ENCODE peak calls at places on chromosomes 13 and 19, in four cellular contexts. P is GM18507, Z is ELF-1, V is cardiac muscle cell. C is an unnamed sample.

GRCh38 chr13:51152713-51153112 is 41.6 kb upstream of the C13orf42 start:
- DNase-seq in P (no peak), Z (peak), V (no peak), C (no peak)

GRCh38 chr13:27962128-27962841 is 6.8 kb downstream of the CDX2 start:
- DNase-seq in P (no peak), Z (peak), V (no peak), C (no peak)

GRCh38 chr19:1467512-1468273 is 11.3 kb downstream of the C19orf25 start:
- DNase-seq in V (no peak), Z (no peak), P (no peak), C (no peak)

GRCh38 chr19:10640361-10640760 is 13.8 kb upstream of the ILF3 start:
- DNase-seq in Z (no peak), V (no peak), P (no peak), C (no peak)

GRCh38 chr19:48858984-48859710 is 9.3 kb downstream of the PLEKHA4 start:
- DNase-seq in V (no peak), P (no peak), Z (peak), C (no peak)

GRCh38 chr13:61410669-61411297 is 4.9 kb downstream of the PCDH20 start:
- DNase-seq in Z (no peak), V (peak), P (no peak), C (no peak)

GRCh38 chr19:3768748-3769099 is 3.3 kb downstream of the RAX2 start:
- DNase-seq in V (no peak), Z (no peak), P (no peak), C (no peak)

GRCh38 chr19:2722541-2723344 is 1.6 kb upstream of the DIRAS1 start:
- DNase-seq in Z (no peak), V (peak), P (no peak), C (peak)

GRCh38 chr19:13619203-13619632 is 112.9 kb upstream of the CACNA1A start:
- DNase-seq in Z (no peak), V (peak), P (no peak), C (no peak)

GRCh38 chr13:40169476-40169875 is 497.0 kb downstream of the FOXO1 start:
- DNase-seq in Z (no peak), V (no peak), P (no peak), C (no peak)

GRCh38 chr13:101570410-101570809 is 117.9 kb downstream of the ITGBL1 start:
- DNase-seq in P (no peak), V (no peak), Z (no peak), C (no peak)

GRCh38 chr19:41564515-41565383 is 11.2 kb upstream of the CEACAM21 start:
- DNase-seq in V (no peak), Z (peak), P (no peak), C (no peak)

GRCh38 chr13:105920375-105920774 is 615.1 kb downstream of the EFNB2 start:
- DNase-seq in V (peak), P (no peak), Z (no peak), C (peak)

GRCh38 chr13:65783383-65783782 is 1446.8 kb downstream of the PCDH9 start:
- DNase-seq in Z (no peak), P (no peak), V (no peak), C (no peak)

GRCh38 chr13:21061077-21061945 is at the start of gene LATS2:
- DNase-seq in P (peak), V (peak), Z (peak), C (peak)

GRCh38 chr13:24925318-24926231 is 161.6 kb downstream of the RNF17 start:
- DNase-seq in V (no peak), Z (peak), P (no peak), C (no peak)

GRCh38 chr13:22050951-22051563 is 380.2 kb downstream of the FGF9 start:
- DNase-seq in P (no peak), V (no peak), Z (no peak), C (no peak)

GRCh38 chr13:62210951-62211350 is 795.3 kb upstream of the PCDH20 start:
- DNase-seq in P (no peak), V (no peak), Z (no peak), C (no peak)

GRCh38 chr13:113765241-113765910 is 6.3 kb downstream of the TMEM255B start:
- DNase-seq in Z (no peak), V (no peak), P (no peak), C (no peak)

GRCh38 chr13:111429064-111429558 is 108.7 kb downstream of the TEX29 start:
- DNase-seq in P (no peak), V (peak), Z (peak), C (peak)

GRCh38 chr19:6576869-6577281 is 14.1 kb downstream of the CD70 start:
- DNase-seq in P (no peak), Z (peak), V (no peak), C (no peak)

GRCh38 chr13:100544866-100545683 is 43.5 kb downstream of the GGACT start:
- DNase-seq in V (no peak), Z (no peak), P (no peak), C (no peak)

GRCh38 chr19:9945319-9945966 is 9.1 kb upstream of the OLFM2 start:
- DNase-seq in V (peak), Z (peak), P (no peak), C (peak)

GRCh38 chr13:30616927-30617314 is 799 bp upstream of the USPL1 start:
- DNase-seq in P (peak), Z (peak), V (peak), C (peak)

GRCh38 chr19:47701717-47702552 is 11.3 kb upstream of the EHD2 start:
- DNase-seq in Z (no peak), V (no peak), P (no peak), C (no peak)

GRCh38 chr19:48216933-48217332 is 38.8 kb downstream of the CARD8 start:
- DNase-seq in P (no peak), V (no peak), Z (peak), C (no peak)

GRCh38 chr13:98528663-98529064 is 48.2 kb downstream of the STK24 start:
- DNase-seq in V (peak), Z (no peak), P (no peak), C (no peak)

C was measured in GM04503.